ENCODE peak calls at places on chromosome 18, in six cellular contexts. B is neuronal stem cell, O is H9, C is IMR-90, V is mesenchymal stem cell, A is H1. W is an unnamed sample.

GRCh38 chr18:40347261-40347660 is 1607.8 kb upstream of the PIK3C3 start:
- DNase-seq in B (no peak), O (no peak), C (no peak), V (no peak), A (no peak), W (no peak)

GRCh38 chr18:27903906-27904305 is 273.0 kb downstream of the CDH2 start:
- DNase-seq in B (no peak), O (no peak), C (no peak), V (no peak), A (no peak), W (peak; percentile 67)

GRCh38 chr18:54774971-54775665 is 53.2 kb upstream of the RAB27B start:
- DNase-seq in B (no peak), O (no peak), C (peak; percentile 10), V (no peak), A (no peak), W (peak; percentile 70)

GRCh38 chr18:58290059-58290747 is 246.2 kb downstream of the NEDD4L start:
- DNase-seq in B (no peak), O (no peak), C (peak; percentile 80), V (peak; percentile 74), A (no peak), W (no peak)

GRCh38 chr18:12376034-12376717 is 851 bp downstream of the AFG3L2 start:
- DNase-seq in B (no peak), O (no peak), C (no peak), V (peak; percentile 52), A (no peak), W (no peak)

GRCh38 chr18:77249583-77250500 is at the start of gene GALR1:
- DNase-seq in B (peak; percentile 38), O (peak; percentile 46), C (no peak), V (peak; percentile 4), A (peak; percentile 66), W (no peak)

GRCh38 chr18:52451851-52452250 is 111.9 kb downstream of the DCC start:
- DNase-seq in B (no peak), O (no peak), C (no peak), V (no peak), A (no peak), W (no peak)

GRCh38 chr18:67217551-67218166 is 298.9 kb downstream of the DSEL start:
- DNase-seq in B (peak; percentile 59), O (no peak), C (peak; percentile 78), V (peak; percentile 67), A (peak; percentile 62), W (peak; percentile 71)

GRCh38 chr18:62759704-62760402 is 44.5 kb downstream of the PHLPP1 start:
- DNase-seq in B (no peak), O (no peak), C (peak; percentile 76), V (no peak), A (no peak), W (peak; percentile 32)

GRCh38 chr18:79405781-79406575 is 10.2 kb downstream of the NFATC1 start:
- DNase-seq in B (no peak), O (no peak), C (no peak), V (no peak), A (no peak), W (no peak)

GRCh38 chr18:49744395-49744987 is 68.8 kb downstream of the ACAA2 start:
- DNase-seq in B (no peak), O (no peak), C (no peak), V (no peak), A (no peak), W (no peak)

GRCh38 chr18:27750014-27750413 is 426.9 kb downstream of the CDH2 start:
- DNase-seq in B (peak; percentile 26), O (peak; percentile 80), C (peak; percentile 28), V (peak; percentile 77), A (peak; percentile 67), W (peak; percentile 88)

GRCh38 chr18:79942786-79943607 is 8.5 kb downstream of the SLC66A2 start:
- DNase-seq in B (no peak), O (peak; percentile 25), C (no peak), V (no peak), A (no peak), W (no peak)

DNA sequence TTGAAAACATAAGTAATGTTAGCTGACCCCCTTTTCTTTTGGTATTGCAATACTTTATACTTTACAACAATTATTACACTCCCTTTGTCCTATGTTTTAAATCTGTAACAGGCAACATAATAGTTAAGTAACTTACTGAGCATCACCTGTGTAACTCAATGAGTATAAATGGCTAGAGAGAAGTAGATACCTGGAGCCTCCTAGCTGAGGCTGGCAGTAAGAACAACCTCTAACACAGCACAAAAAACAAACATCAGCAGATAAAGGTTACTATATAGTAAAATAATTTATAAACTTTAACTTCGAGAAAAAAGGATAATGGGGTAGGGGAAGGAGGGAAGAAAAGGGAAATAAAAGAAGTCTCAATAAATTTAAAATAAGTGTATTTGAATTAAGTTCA is 73.1 kb upstream of the ST8SIA5 start:
- DNase-seq in B (no peak), O (no peak), C (no peak), V (no peak), A (no peak), W (no peak)
- H3K14ac ChIP-seq in B (no peak overlapping the region), O (no peak overlapping the region), C (no peak overlapping the region), V (no peak overlapping the region), A (no peak overlapping the region), W (no peak overlapping the region)

GRCh38 chr18:6558770-6559169 is 144.1 kb upstream of the L3MBTL4 start:
- DNase-seq in B (no peak), O (no peak), C (no peak), V (no peak), A (no peak), W (no peak)
- H3K4ac ChIP-seq in B (no peak overlapping the region), O (no peak overlapping the region), C (no peak overlapping the region), V (no peak overlapping the region), A (no peak overlapping the region), W (no peak overlapping the region)

GRCh38 chr18:10465157-10465990 is 10.9 kb downstream of the APCDD1 start:
- DNase-seq in B (no peak), O (no peak), C (no peak), V (peak; percentile 16), A (no peak), W (no peak)
- H3K4me1 ChIP-seq in B (no peaks in the 10 kb centered on the region), O (no peaks in the 10 kb centered on the region), C (peaks cover 4% of the 10 kb centered on the region), V (no peaks in the 10 kb centered on the region), A (peaks cover 3% of the 10 kb centered on the region), W (no peaks in the 10 kb centered on the region)

GRCh38 chr18:74430231-74430630 is 26.9 kb downstream of the DIPK1C start:
- DNase-seq in B (no peak), O (no peak), C (no peak), V (no peak), A (no peak), W (no peak)
- H3K14ac ChIP-seq in B (no peak overlapping the region), O (no peak overlapping the region), C (no peak overlapping the region), V (no peak overlapping the region), A (no peak overlapping the region), W (no peak overlapping the region)